ENCODE peak calls at places on chromosomes 2 and 18, in four cellular contexts. C, W, T and S are unnamed samples. For H3K4me1, the result is how much of the 10 kb centered on the place peaks cover.

GRCh38 chr2:54092940-54093339 is 22.5 kb upstream of the ACYP2 start:
- DNase-seq in T (no peak), W (peak), C (no peak), S (no peak)

GRCh38 chr2:160288324-160288723 is 88.3 kb upstream of the ITGB6 start:
- DNase-seq in T (no peak), C (no peak), W (no peak), S (no peak)

GRCh38 chr2:241680827-241681599 is 5.6 kb downstream of the DTYMK start:
- DNase-seq in W (no peak), T (no peak), C (peak), S (no peak)

GRCh38 chr2:3827673-3828575 is 124.5 kb downstream of the DCDC2C start:
- DNase-seq in C (no peak), T (peak), W (peak), S (peak)

GRCh38 chr18:27823053-27823452 is 353.9 kb downstream of the CDH2 start:
- DNase-seq in C (no peak), T (no peak), W (peak), S (no peak)

GRCh38 chr2:235847576-235847975 is 320.6 kb downstream of the GBX2 start:
- DNase-seq in C (no peak), W (no peak), T (no peak), S (no peak)

GRCh38 chr2:85852979-85853498 is 35.8 kb downstream of the ST3GAL5 start:
- DNase-seq in C (no peak), T (peak), W (no peak), S (peak)

GRCh38 chr2:127700527-127701192 is 637 bp upstream of the SFT2D3 start:
- DNase-seq in C (peak), W (peak), T (no peak), S (no peak)

GRCh38 chr2:111712940-111713339 is 171.1 kb downstream of the ANAPC1 start:
- DNase-seq in T (no peak), C (no peak), W (peak), S (no peak)

GRCh38 chr2:127217470-127218325 is 2.4 kb downstream of the CYP27C1 start:
- DNase-seq in C (no peak), W (no peak), T (no peak), S (no peak)

GRCh38 chr2:201859886-201860285 is 53.5 kb downstream of the CDK15 start:
- DNase-seq in C (no peak), T (no peak), W (peak), S (no peak)

GRCh38 chr18:36366994-36367839 is 69.7 kb downstream of the FHOD3 start:
- DNase-seq in T (no peak), W (no peak), C (peak), S (no peak)

GRCh38 chr2:225192869-225193268 is 150.6 kb upstream of the DOCK10 start:
- DNase-seq in C (no peak), W (no peak), T (no peak), S (no peak)

GRCh38 chr2:165044505-165045303 is 89.4 kb upstream of the SLC38A11 start:
- DNase-seq in T (no peak), W (peak), C (no peak), S (peak)

GRCh38 chr2:2164326-2164917 is 166.7 kb downstream of the MYT1L start:
- DNase-seq in C (no peak), W (no peak), T (no peak), S (no peak)

GRCh38 chr2:47708801-47709499 is 74.0 kb upstream of the MSH6 start:
- DNase-seq in C (no peak), T (no peak), W (no peak), S (no peak)

GRCh38 chr2:71282493-71282892 is 49.1 kb upstream of the ZNF638 start:
- DNase-seq in W (no peak), C (no peak), T (no peak), S (no peak)

GRCh38 chr18:32324173-32324572 is 134.3 kb downstream of the MEP1B start:
- DNase-seq in C (no peak), W (no peak), T (no peak), S (no peak)

GRCh38 chr2:44836174-44836573 is 105.3 kb upstream of the SIX3 start:
- DNase-seq in C (no peak), W (no peak), T (no peak), S (no peak)

GRCh38 chr18:73752546-73752945 is 395.1 kb downstream of the FBXO15 start:
- DNase-seq in T (no peak), C (no peak), W (no peak), S (no peak)

GRCh38 chr2:23566236-23567142 is 181.5 kb downstream of the KLHL29 start:
- DNase-seq in W (peak), T (peak), C (no peak), S (peak)

GRCh38 chr2:86807462-86808275 is 17.0 kb upstream of the CD8A start:
- DNase-seq in W (peak), T (peak), C (peak), S (peak)

GRCh38 chr2:6946722-6947121 is 29.5 kb downstream of the RNF144A start:
- DNase-seq in C (no peak), W (no peak), T (no peak), S (no peak)

GRCh38 chr18:54416459-54416858 is 58.8 kb downstream of the C18orf54 start:
- DNase-seq in C (no peak), W (peak), T (no peak), S (no peak)

GRCh38 chr2:8119782-8120551 is 561.9 kb upstream of the ID2 start:
- DNase-seq in W (peak), T (no peak), C (no peak), S (no peak)

GRCh38 chr2:45712538-45712937 is 61.1 kb downstream of the PRKCE start:
- DNase-seq in C (no peak), T (no peak), W (no peak), S (no peak)

GRCh38 chr2:76821731-76822130 is 700.4 kb downstream of the LRRTM4 start:
- DNase-seq in T (no peak), W (no peak), C (no peak), S (no peak)

GRCh38 chr18:23365602-23366001 is 87.5 kb upstream of the RIOK3 start:
- DNase-seq in T (no peak), C (no peak), W (no peak), S (no peak)

GRCh38 chr2:107747964-107748583 is 78.6 kb upstream of the RGPD4 start:
- DNase-seq in T (no peak), W (no peak), C (no peak), S (no peak)

GRCh38 chr2:9055471-9055870 is 52.0 kb upstream of the MBOAT2 start:
- DNase-seq in T (no peak), W (no peak), C (no peak), S (no peak)

GRCh38 chr2:42895134-42895795 is 102.9 kb upstream of the HAAO start:
- DNase-seq in W (no peak), T (no peak), C (no peak), S (no peak)

DNA sequence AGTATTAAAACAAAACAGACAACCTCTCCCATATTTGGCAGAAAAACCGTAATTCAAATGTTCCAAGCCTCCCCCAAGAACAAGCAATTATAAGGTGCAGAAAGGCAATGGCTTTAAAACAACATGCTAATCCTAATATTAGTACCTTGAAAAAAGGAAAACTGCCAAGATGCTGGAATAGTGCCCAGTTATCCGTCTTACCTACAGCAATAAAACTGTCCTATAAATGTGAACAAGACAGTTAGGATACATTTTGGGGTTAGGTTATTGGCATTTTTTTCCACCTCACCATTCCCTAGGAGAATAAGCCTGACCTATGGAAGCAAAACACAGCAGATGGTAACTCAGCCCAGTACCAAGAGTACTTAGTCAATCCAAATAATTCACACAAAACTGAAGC is 83.2 kb downstream of the TCF4 start:
- DNase-seq in W (no peak), C (no peak), T (no peak), S (no peak)
- H3K4me1 ChIP-seq in W (under half), C (under half), T (under half), S (under half)

DNA sequence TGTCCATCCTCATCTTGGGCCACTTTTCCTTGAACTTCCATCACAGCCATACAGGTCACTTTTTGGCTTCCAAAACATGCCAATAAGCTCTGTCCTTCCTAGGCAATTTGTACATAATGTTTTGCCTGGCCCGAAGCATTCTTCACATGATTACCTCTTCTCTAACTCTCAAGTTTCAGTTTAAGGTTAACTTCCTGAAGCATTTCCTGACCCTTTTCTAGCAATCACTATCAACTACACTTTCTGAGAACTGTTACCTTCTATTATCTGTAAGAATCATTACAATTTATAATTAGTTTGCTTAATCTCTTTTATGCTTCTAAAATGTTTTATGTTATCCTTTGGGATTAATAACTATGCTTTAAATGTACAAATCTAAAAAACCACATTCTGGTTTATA is 76.2 kb downstream of the C2orf74 start:
- DNase-seq in C (no peak), T (no peak), W (no peak), S (no peak)
- TF ChIP-seq CTCF in C (no peak), T (no peak), W (no peak), S (no peak)

DNA sequence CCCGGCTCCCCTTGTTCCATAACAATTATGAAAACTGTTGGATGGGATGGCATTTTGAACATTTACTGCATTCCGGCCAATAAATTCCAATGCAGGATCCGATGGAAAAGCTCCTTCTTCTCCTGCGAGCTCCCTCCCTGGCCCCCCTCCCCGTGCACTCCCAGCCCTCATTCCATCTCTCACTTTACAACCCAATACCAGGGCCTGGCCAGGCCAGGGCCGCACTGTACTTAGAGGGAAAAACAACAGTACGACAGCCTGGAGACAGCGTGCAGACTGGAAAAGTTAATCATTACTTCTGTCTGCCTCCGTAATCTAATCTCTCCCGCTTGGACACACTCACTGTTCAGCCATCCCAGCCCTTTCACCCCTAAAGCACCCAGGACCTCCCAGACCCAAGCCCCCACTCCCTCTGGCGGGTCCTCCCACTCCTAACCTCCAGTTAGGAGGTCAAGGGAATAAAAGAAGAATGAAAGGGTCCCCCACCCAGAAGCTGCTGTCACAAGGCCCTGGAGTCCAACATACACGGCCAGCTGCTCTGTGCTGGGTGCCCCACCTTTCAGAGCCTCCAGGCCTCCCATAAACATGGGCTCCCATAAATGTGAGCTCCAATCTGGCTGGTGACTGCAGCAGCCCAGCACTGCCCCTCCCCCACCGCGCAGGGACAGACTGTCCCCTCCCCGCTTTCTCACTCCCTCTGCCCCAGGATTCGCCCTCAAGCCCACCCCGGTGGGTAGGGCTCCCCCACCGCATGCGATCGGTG is 20.6 kb downstream of the SMAD7 start:
- DNase-seq in T (peak), W (peak), C (no peak), S (peak)
- H3K4me1 ChIP-seq in T (half or more), W (under half), C (half or more), S (under half)

GRCh38 chr18:12534820-12535219 is 123.1 kb downstream of the SPIRE1 start:
- DNase-seq in C (no peak), W (no peak), T (no peak), S (no peak)

GRCh38 chr18:12532661-12533060 is 124.9 kb downstream of the PRELID3A start:
- DNase-seq in T (no peak), C (no peak), W (no peak), S (no peak)

DNA sequence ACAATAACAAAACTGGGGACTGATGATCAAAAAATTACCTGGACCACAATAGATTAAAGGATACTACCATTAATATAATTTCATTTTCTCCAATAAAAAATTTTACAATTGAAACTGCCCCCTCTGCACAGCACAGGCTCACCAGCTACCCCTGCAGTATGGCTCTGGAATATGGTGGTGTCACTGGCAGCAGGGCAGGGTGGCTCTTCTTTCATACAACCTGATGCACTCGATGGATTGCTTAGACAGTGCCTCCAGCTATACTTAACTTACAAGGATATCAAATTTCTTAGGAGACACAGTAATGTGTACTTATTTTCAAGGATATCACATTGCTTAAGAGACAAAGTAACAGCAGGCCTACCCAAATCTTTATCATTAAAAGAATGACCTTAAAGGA is 124.0 kb downstream of the PRELID3A start:
- DNase-seq in W (no peak), C (no peak), T (no peak), S (no peak)
- TF ChIP-seq CTCF in W (no peak), C (no peak), T (no peak), S (peak)

DNA sequence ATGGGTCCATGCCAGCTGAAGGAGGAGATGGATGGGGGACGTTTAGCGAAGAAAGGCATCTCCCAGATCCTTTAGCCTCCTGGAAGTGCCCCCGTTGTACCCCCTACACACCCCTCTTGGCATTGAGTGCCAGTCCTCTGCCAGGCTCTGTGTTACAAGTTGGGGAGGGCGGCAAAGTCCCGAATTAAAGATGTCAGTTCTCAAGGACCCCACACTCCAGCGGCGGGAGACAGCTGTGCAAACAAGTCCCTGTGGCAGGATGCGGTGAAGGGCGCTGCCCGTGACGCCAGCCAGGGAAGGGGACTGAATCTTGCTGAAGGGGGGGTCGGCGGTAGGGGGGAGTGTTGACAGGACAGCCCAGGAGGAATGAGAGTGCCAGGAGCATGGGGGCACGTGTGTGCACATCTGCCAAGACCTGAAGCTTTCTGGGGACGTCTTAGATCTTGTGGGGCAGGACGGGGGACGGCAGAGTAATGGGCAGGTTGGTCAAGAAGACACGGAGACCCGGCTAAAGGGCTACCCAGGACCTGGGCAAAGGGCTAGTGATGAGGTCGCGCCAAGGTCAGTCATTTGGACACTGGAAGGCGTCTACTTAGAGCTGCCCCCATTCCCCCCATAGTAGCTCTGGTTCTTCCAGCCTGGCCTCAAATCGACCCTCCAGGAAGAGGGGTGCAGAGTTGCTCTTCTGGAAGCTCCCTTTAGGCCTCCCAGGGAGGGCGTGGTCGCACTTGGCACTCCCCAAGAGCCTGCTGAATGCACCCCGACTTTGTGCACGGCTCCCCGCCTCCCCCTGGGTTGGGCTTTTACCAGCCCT is 2.8 kb upstream of the CTDSP1 start:
- DNase-seq in T (peak), W (peak), C (peak), S (peak)
- H3K4me1 ChIP-seq in T (under half), W (under half), C (under half), S (under half)